ENCODE peak calls at places on chromosomes 11 and 22, in seven cellular contexts. U, A, R, G, P, Y and I are unnamed samples.

GRCh38 chr11:63961608-63962412 is 12.6 kb upstream of the COX8A start:
- DNase-seq in U (peak; percentile 21), A (peak; percentile 20), Y (peak; percentile 83), R (no peak), G (no peak), P (peak; percentile 69), I (peak; percentile 30)

GRCh38 chr11:125315088-125315740 is 150.7 kb downstream of the PKNOX2 start:
- DNase-seq in U (no peak), Y (peak; percentile 60), G (peak; percentile 29), A (no peak), P (peak; percentile 78), R (peak; percentile 85), I (peak; percentile 49)

GRCh38 chr11:130407978-130408377 is 20.4 kb downstream of the ADAMTS8 start:
- DNase-seq in G (no peak), A (peak; percentile 47), R (no peak), U (peak; percentile 14), Y (no peak), P (peak; percentile 95), I (no peak)

GRCh38 chr11:62974848-62975522 is 9.8 kb downstream of the SLC22A6 start:
- DNase-seq in A (peak; percentile 85), U (peak; percentile 38), P (peak; percentile 54), R (no peak), Y (peak; percentile 80), G (no peak), I (peak; percentile 72)

GRCh38 chr11:765025-765801 is 12.1 kb downstream of the GATD1 start:
- DNase-seq in G (no peak), A (peak; percentile 56), R (peak; percentile 51), U (peak; percentile 82), Y (peak; percentile 92), P (peak; percentile 75), I (peak; percentile 63)

GRCh38 chr11:83819936-83820549 is 533.9 kb upstream of the CCDC90B start:
- DNase-seq in Y (peak; percentile 29), P (no peak), U (peak; percentile 57), A (no peak), R (no peak), G (no peak), I (no peak)

GRCh38 chr11:75606099-75606498 is 44.0 kb downstream of the SERPINH1 start:
- DNase-seq in R (no peak), A (no peak), P (no peak), G (no peak), U (no peak), Y (no peak), I (no peak)

GRCh38 chr22:41898645-41899044 is 16.2 kb downstream of the SHISA8 start:
- DNase-seq in P (no peak), A (no peak), R (no peak), Y (no peak), G (no peak), U (no peak), I (no peak)

GRCh38 chr22:47190276-47190956 is 428.0 kb downstream of the TBC1D22A start:
- DNase-seq in G (peak; percentile 7), A (no peak), R (peak; percentile 10), Y (no peak), U (no peak), P (peak; percentile 47), I (peak; percentile 22)

GRCh38 chr11:116808262-116809175 is 14.6 kb downstream of the APOA4 start:
- DNase-seq in U (no peak), G (no peak), R (no peak), P (peak; percentile 30), A (peak; percentile 48), Y (no peak), I (peak; percentile 81)
- TF ChIP-seq EP300 in U (no peak), G (no peak), R (no peak), P (no peak), A (no peak), Y (no peak), I (no peak)

DNA sequence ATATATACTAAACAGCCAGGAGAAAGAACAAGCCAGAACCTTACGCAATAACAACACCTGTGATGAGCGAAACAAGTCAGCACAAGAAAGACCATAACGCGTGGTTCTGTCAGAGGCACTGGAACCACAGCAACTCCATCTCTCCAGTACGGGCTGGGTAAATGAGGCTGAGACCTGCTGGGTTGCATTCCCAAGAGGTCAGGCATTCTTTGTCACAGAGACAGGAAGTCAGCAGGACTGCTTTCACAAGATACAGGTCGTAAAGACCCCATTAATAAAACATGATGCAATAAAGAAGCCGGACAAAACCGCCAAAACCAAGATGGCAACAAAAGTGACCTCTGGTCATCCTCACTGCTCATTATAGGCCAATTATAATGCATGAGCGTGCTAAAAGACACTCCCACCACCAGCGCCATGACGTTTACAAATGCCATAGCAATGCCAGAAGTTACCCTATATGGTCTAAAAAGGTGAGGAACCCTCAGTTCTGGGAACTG is 21.7 kb downstream of the TPST2 start:
- DNase-seq in R (no peak), P (no peak), G (no peak), U (no peak), Y (no peak), A (no peak), I (no peak)
- H3K27ac ChIP-seq in R (no peak overlapping the region), P (no peak overlapping the region), G (no peak overlapping the region), U (no peak overlapping the region), Y (no peak overlapping the region), A (no peak overlapping the region), I (no peak overlapping the region)

DNA sequence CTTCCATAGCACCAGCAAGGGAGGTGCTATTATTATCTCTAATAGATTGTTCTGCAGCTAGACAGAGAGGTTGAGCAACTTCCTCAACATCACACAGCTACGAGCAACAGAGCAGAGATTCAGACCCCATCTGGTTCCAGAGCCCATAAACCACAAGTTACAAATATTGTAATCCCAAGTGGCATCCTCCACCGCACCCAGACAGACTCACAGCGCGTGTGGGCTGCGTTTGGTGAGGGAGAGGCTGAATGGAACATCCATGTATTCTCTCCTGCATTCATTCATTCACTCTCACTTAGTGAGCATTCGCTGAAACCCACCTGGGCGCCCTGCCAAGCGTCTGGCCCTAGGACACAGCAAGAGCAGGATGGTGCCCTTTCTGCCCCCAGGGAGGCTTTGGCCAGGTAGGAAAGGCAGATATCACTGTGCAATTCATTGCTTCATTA is 33.5 kb downstream of the LIF start:
- DNase-seq in U (no peak), A (no peak), R (no peak), G (no peak), P (no peak), Y (peak; percentile 47), I (no peak)
- H3K4me1 ChIP-seq in U (peaks cover 81% of the 10 kb centered on the region), A (peaks cover 10% of the 10 kb centered on the region), R (peaks cover 7% of the 10 kb centered on the region), G (peaks cover 5% of the 10 kb centered on the region), P (peaks cover 13% of the 10 kb centered on the region), Y (peaks cover 34% of the 10 kb centered on the region), I (peaks cover 29% of the 10 kb centered on the region)

GRCh38 chr11:3058753-3059664 is 1.8 kb upstream of the CARS1 start:
- DNase-seq in U (peak; percentile 37), A (no peak), R (no peak), P (no peak), Y (no peak), G (no peak), I (no peak)

GRCh38 chr11:3056296-3057068 is 741 bp downstream of the CARS1 start:
- DNase-seq in A (peak; percentile 37), U (no peak), Y (peak; percentile 46), P (peak; percentile 66), R (peak; percentile 48), G (no peak), I (peak; percentile 54)

GRCh38 chr11:3055881-3056280 is 1.3 kb downstream of the CARS1 start:
- DNase-seq in A (peak; percentile 36), U (no peak), R (no peak), G (no peak), P (no peak), Y (no peak), I (no peak)

GRCh38 chr11:3060436-3061025 is 3.3 kb upstream of the CARS1 start:
- DNase-seq in U (no peak), G (no peak), Y (no peak), A (no peak), P (no peak), R (no peak), I (no peak)

DNA sequence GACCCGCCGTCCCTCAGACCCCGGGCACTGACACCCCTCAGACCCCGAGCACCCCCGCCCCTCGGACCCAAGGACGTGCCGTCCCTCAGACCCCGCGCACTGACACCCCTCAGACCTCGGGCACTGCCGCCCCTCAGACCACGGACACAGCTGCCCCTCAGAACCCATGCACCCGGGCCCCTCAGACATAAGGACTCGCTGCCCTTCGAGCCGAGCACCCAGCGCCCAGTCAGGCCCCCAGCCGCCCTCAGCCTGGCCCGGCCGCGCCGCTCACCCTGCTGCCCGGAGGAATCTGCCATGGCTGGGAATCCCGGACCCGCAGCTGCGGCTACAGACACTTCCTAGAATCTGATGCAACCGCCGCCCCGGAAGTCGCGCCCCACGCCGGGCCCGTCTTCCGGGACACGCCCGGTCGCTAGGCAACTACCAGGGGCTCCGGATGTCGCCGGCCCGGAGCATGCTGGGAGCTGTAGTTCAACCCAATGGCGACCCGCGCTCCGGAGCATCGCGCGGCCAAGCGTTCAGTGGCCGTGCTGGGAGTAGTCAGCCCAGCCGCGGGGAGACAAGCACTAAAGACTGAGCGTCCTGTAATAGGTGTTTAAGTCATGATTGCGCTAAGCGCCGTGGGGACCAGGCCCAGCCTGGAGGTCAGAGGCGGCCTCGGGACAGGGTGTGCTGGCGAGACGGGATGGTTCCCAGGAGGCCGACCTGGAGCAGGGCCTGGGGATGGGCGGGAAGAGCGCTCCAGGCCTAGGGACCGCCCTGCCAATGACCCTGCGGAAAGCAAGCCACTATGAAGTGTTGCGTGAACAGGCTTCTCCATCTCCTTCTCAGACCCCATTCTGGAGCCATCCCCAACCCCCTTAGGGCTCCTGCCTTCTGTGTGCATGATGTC is at the start of gene CARS1:
- DNase-seq in G (peak; percentile 91), Y (peak; percentile 97), A (peak; percentile 97), U (peak; percentile 94), R (peak; percentile 93), P (peak; percentile 98), I (peak; percentile 96)
- TF ChIP-seq EP300 in G (peak; percentile 87), Y (no peak), A (peak; percentile 51), U (no peak), R (peak; percentile 79), P (peak; percentile 46), I (no peak)

GRCh38 chr11:120120805-120121335 is 17.0 kb downstream of the TRIM29 start:
- DNase-seq in U (no peak), R (no peak), G (no peak), A (no peak), Y (no peak), P (no peak), I (no peak)
- H3K27ac ChIP-seq in U (no peak overlapping the region), R (no peak overlapping the region), G (no peak overlapping the region), A (no peak overlapping the region), Y (no peak overlapping the region), P (no peak overlapping the region), I (no peak overlapping the region)